ENCODE peak calls at places on chromosomes 6 and 20, in four cellular contexts. K is GM12892, N is upper lobe of left lung, Q is endothelial cell of umbilical vein. T is an unnamed sample.

GRCh38 chr20:34215711-34216381 is 25.4 kb upstream of the ASIP start:
- DNase-seq in N (peak), K (peak), Q (peak), T (peak)

GRCh38 chr6:19549109-19549508 is 288.1 kb upstream of the ID4 start:
- DNase-seq in K (no peak), Q (no peak), N (no peak), T (no peak)

GRCh38 chr20:57391439-57392129 is 388 bp downstream of the RBM38 start:
- DNase-seq in Q (no peak), N (no peak), K (no peak), T (no peak)

GRCh38 chr6:87059943-87060342 is 35.0 kb downstream of the CGA start:
- DNase-seq in Q (no peak), K (no peak), N (no peak), T (no peak)

GRCh38 chr6:44788387-44788981 is 401.0 kb downstream of the CDC5L start:
- DNase-seq in N (no peak), K (no peak), Q (no peak), T (no peak)

GRCh38 chr6:126188271-126188909 is 151.5 kb upstream of the CENPW start:
- DNase-seq in N (no peak), Q (peak), K (no peak), T (no peak)

GRCh38 chr6:124795879-124796838 is 166.1 kb upstream of the RNF217 start:
- DNase-seq in K (no peak), Q (no peak), N (no peak), T (peak)

GRCh38 chr20:57389695-57390603 is 1.2 kb upstream of the RBM38 start:
- DNase-seq in N (no peak), Q (peak), K (no peak), T (no peak)

GRCh38 chr20:32462900-32463641 is 104.9 kb downstream of the ASXL1 start:
- DNase-seq in N (no peak), K (no peak), Q (no peak), T (no peak)

GRCh38 chr6:42564496-42564890 is 664 bp downstream of the UBR2 start:
- DNase-seq in Q (peak), K (no peak), N (no peak), T (no peak)

GRCh38 chr6:51350308-51350904 is 531.7 kb downstream of the TFAP2B start:
- DNase-seq in N (no peak), Q (no peak), K (no peak), T (no peak)

GRCh38 chr6:36544228-36544627 is 3.1 kb downstream of the STK38 start:
- DNase-seq in Q (no peak), N (peak), K (no peak), T (no peak)

GRCh38 chr6:38708483-38708882 is 5.5 kb upstream of the GLO1 start:
- DNase-seq in K (no peak), N (no peak), Q (peak), T (no peak)

GRCh38 chr6:36911946-36912555 is 26.3 kb downstream of the C6orf89 start:
- DNase-seq in K (no peak), Q (peak), N (no peak), T (no peak)

GRCh38 chr6:167435209-167435728 is 110.4 kb downstream of the TTLL2 start:
- DNase-seq in Q (no peak), K (no peak), N (no peak), T (no peak)

GRCh38 chr6:5582758-5583157 is 321.4 kb downstream of the FARS2 start:
- DNase-seq in N (no peak), K (no peak), Q (no peak), T (no peak)
- TF ChIP-seq POLR2AphosphoS5 in N (no peak), K (no peak), Q (no peak), T (no peak)

GRCh38 chr6:139649128-139649527 is 274.7 kb upstream of the CITED2 start:
- DNase-seq in Q (no peak), K (no peak), N (no peak), T (no peak)
- TF ChIP-seq POLR2AphosphoS5 in Q (no peak), K (no peak), N (no peak), T (no peak)

GRCh38 chr6:15510536-15511247 is 152.1 kb downstream of the DTNBP1 start:
- DNase-seq in Q (no peak), K (no peak), N (no peak), T (peak)

GRCh38 chr6:15507746-15508145 is 155.1 kb downstream of the DTNBP1 start:
- DNase-seq in N (no peak), K (no peak), Q (no peak), T (no peak)

GRCh38 chr6:15510121-15510520 is 152.7 kb downstream of the DTNBP1 start:
- DNase-seq in Q (no peak), N (no peak), K (no peak), T (no peak)

GRCh38 chr6:15508363-15509330 is 154.2 kb downstream of the DTNBP1 start:
- DNase-seq in Q (no peak), N (no peak), K (no peak), T (peak)

GRCh38 chr6:15509335-15509933 is 153.4 kb downstream of the DTNBP1 start:
- DNase-seq in K (no peak), N (no peak), Q (no peak), T (no peak)
- TF ChIP-seq POLR2AphosphoS5 in K (no peak), N (no peak), Q (no peak), T (no peak)

GRCh38 chr6:2961971-2962370 is 9.4 kb downstream of the SERPINB6 start:
- DNase-seq in N (peak), K (no peak), Q (no peak), T (no peak)

GRCh38 chr6:2962636-2963035 is 8.7 kb downstream of the SERPINB6 start:
- DNase-seq in K (no peak), Q (no peak), N (no peak), T (no peak)

GRCh38 chr6:2959909-2960719 is 11.3 kb downstream of the SERPINB6 start:
- DNase-seq in K (no peak), N (no peak), Q (peak), T (peak)

GRCh38 chr6:2960935-2961334 is 10.4 kb downstream of the SERPINB6 start:
- DNase-seq in N (no peak), Q (peak), K (no peak), T (no peak)

DNA sequence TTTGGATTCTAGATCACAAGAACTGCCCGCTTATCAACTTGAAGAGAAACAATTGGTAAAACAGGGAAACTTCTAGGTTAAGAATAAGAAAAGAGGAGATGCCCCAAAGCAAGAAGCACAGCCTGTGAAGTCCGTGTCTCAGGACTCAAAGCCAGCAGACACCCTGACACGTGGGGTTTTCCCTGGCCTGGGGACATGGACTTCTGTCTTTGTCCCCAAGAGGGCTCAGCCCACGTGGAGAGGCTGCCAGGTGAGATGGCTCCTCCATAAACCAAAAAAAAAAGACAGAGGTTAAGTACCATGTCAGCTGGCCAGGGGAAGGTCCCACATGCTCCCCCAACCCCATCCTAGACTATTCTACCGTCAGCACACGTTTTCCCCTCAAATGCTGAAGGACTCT is 9.9 kb downstream of the SERPINB6 start:
- DNase-seq in N (no peak), K (no peak), Q (no peak), T (no peak)
- TF ChIP-seq POLR2AphosphoS5 in N (no peak), K (no peak), Q (no peak), T (no peak)

GRCh38 chr6:3052481-3053230 is 15.6 kb upstream of the RIPK1 start:
- DNase-seq in Q (no peak), N (no peak), K (no peak), T (no peak)
- TF ChIP-seq POLR2AphosphoS5 in Q (no peak), N (no peak), K (no peak), T (no peak)

GRCh38 chr6:35452186-35453090 is at the start of gene FANCE:
- DNase-seq in N (peak), Q (peak), K (peak), T (peak)
- TF ChIP-seq POLR2AphosphoS5 in N (peak), Q (peak), K (no peak), T (no peak)

DNA sequence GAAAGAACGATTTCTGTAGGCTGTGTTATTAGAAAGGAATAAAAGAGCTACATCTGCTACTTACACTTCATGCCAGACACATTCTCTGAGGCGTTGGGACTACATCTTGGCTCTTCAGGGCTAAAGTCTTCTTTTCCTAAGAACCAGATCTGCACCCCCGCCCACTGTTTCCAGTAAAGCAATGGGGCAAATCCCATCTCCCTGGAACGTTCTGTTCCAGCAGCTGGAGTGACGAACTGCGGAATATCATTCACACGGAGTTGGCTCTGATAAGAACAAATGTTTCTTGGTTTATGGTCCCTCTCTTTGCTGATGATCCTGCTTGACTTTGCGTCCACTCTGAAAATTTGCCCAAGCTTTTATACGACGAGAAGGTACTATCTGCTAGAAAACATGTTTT is 27.0 kb downstream of the FAM50B start:
- DNase-seq in K (no peak), Q (no peak), N (no peak), T (no peak)
- TF ChIP-seq POLR2AphosphoS5 in K (no peak), Q (no peak), N (no peak), T (no peak)

GRCh38 chr20:38151455-38151854 is 13.6 kb downstream of the TGM2 start:
- DNase-seq in N (no peak), K (no peak), Q (no peak), T (no peak)

GRCh38 chr20:38153011-38153329 is 12.1 kb downstream of the TGM2 start:
- DNase-seq in K (no peak), N (no peak), Q (no peak), T (no peak)

GRCh38 chr20:38150595-38151170 is 14.4 kb downstream of the TGM2 start:
- DNase-seq in Q (no peak), K (no peak), N (no peak), T (no peak)

GRCh38 chr20:38153401-38153800 is 11.7 kb downstream of the TGM2 start:
- DNase-seq in K (no peak), N (no peak), Q (peak), T (no peak)

DNA sequence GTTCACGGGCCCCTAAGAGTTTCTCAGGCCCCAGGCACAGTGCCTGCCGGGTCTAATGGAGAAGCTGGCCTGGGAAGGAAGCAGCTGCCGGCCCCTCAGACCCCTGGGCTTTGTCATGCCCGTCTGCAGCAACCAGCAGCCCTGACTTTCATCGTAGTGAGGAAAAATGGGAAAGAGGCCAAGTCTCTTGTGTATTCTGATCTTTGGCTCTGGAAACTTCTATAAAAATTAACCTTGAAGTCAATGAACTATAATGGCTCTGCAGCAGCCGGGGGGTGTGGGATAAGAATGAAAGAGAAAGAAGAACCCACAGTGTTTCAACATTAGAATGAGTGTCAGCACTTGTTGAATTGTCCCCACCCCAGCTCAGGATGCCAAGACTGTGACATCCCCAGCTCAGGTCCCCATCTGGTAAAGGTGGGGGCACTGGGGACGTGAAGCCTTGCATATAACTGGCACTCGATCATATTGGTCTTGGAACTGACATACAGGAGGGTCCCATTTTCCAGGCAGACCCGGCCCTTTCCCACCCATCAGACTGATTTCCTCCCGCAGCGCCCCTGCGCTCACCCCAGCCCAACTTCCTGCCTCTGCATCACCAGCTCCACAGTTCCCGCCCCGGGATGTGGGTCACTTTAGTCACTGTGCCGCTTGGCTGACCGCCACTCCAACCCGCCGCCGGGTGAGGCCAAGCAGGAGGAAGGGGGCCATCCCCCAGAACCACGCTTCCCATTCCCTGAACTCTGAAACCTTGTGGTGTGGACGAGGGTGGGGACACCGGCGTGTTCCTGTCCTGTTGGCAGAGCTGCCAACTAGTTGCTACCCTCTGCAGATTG is 12.7 kb downstream of the TGM2 start:
- DNase-seq in Q (peak), K (peak), N (peak), T (no peak)
- TF ChIP-seq POLR2AphosphoS5 in Q (peak), K (no peak), N (peak), T (peak)

DNA sequence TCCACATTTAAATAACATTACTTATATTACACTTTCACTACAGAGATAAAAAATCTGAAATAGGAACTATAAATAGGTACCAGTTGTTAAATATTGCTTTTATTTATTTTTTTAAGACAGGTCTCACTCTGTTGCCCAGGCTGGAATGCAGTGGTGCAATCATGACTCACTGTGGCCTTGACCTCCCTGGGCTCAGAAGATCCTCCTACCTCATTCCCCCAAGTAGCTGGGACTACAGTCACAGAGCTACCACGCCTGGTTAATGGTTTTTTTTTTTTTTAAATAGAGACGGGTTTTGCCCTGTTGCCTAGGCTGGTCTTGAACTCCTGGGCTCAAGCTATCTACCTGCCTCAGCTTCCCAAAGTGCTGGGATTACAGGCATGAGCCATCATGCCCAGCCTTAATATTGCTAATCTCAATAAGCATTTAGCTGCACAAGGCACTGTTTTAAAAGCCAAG is 17.3 kb downstream of the EEF1E1 start:
- DNase-seq in Q (peak), K (no peak), N (peak), T (peak)
- TF ChIP-seq POLR2AphosphoS5 in Q (no peak), K (no peak), N (no peak), T (no peak)

DNA sequence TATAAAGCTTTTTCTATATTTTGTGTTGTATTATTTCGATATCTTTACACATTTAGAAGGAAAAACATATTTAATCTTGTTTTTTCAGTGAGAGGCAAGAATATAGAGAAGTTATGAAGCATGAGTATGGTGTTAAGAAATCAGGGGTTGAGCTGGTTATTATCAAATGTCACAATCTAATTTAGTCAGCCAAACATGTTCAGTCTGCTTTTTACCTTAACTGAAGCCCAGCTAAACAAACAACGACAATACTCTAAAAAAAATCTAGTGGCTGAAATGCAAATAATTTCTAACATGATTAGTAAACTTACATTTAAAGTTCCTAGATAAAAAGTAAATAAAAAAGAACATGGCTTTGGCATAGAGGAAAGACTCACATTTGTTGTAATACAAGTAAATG is 433.8 kb upstream of the NRSN1 start:
- DNase-seq in N (no peak), K (no peak), Q (no peak), T (no peak)
- TF ChIP-seq POLR2AphosphoS5 in N (no peak), K (no peak), Q (no peak), T (no peak)